ENCODE peak calls at places on chromosomes 5 and 9, in nine cellular contexts. One of them, this sample, is unnamed.

GRCh38 chr5:34866989-34867471 is 28.1 kb downstream of the TTC23L start:
- DNase-seq in PC-3: no peak
- DNase-seq in GM23338: no peak
- DNase-seq in CD8-positive, alpha-beta T cell: no peak
- DNase-seq in AG04450: no peak
- DNase-seq in uterus: no peak
- DNase-seq in upper lobe of right lung: no peak
- DNase-seq in GM13977: no peak
- DNase-seq in IMR-90: no peak
- DNase-seq in this sample: no peak

GRCh38 chr5:126624534-126624933 is 23.8 kb downstream of the PHAX start:
- DNase-seq in PC-3: peak
- DNase-seq in GM23338: no peak
- DNase-seq in CD8-positive, alpha-beta T cell: no peak
- DNase-seq in AG04450: peak
- DNase-seq in uterus: no peak
- DNase-seq in upper lobe of right lung: no peak
- DNase-seq in GM13977: no peak
- DNase-seq in IMR-90: peak
- DNase-seq in this sample: no peak

GRCh38 chr9:77435272-77435671 is 212.8 kb downstream of the GNA14 start:
- DNase-seq in PC-3: no peak
- DNase-seq in GM23338: no peak
- DNase-seq in CD8-positive, alpha-beta T cell: no peak
- DNase-seq in AG04450: no peak
- DNase-seq in uterus: no peak
- DNase-seq in upper lobe of right lung: no peak
- DNase-seq in GM13977: no peak
- DNase-seq in IMR-90: no peak
- DNase-seq in this sample: no peak

GRCh38 chr9:128218518-128219389 is 15.6 kb downstream of the DNM1 start:
- DNase-seq in PC-3: peak
- DNase-seq in GM23338: peak
- DNase-seq in CD8-positive, alpha-beta T cell: peak
- DNase-seq in AG04450: no peak
- DNase-seq in uterus: peak
- DNase-seq in upper lobe of right lung: peak
- DNase-seq in GM13977: peak
- DNase-seq in IMR-90: peak
- DNase-seq in this sample: peak

GRCh38 chr9:38358390-38359296 is 33.9 kb upstream of the ALDH1B1 start:
- DNase-seq in PC-3: no peak
- DNase-seq in GM23338: no peak
- DNase-seq in CD8-positive, alpha-beta T cell: no peak
- DNase-seq in AG04450: no peak
- DNase-seq in uterus: no peak
- DNase-seq in upper lobe of right lung: no peak
- DNase-seq in GM13977: no peak
- DNase-seq in IMR-90: no peak
- DNase-seq in this sample: no peak

GRCh38 chr9:137650259-137650658 is 31.5 kb downstream of the EHMT1 start:
- DNase-seq in PC-3: no peak
- DNase-seq in GM23338: no peak
- DNase-seq in CD8-positive, alpha-beta T cell: no peak
- DNase-seq in AG04450: no peak
- DNase-seq in uterus: no peak
- DNase-seq in upper lobe of right lung: no peak
- DNase-seq in GM13977: no peak
- DNase-seq in IMR-90: no peak
- DNase-seq in this sample: no peak

GRCh38 chr5:95261369-95262175 is 23.3 kb downstream of the MCTP1 start:
- DNase-seq in PC-3: peak
- DNase-seq in GM23338: peak
- DNase-seq in CD8-positive, alpha-beta T cell: no peak
- DNase-seq in AG04450: no peak
- DNase-seq in uterus: no peak
- DNase-seq in upper lobe of right lung: no peak
- DNase-seq in GM13977: no peak
- DNase-seq in IMR-90: peak
- DNase-seq in this sample: no peak

GRCh38 chr9:109467936-109468335 is 30.2 kb downstream of the PTPN3 start:
- DNase-seq in PC-3: no peak
- DNase-seq in GM23338: no peak
- DNase-seq in CD8-positive, alpha-beta T cell: no peak
- DNase-seq in AG04450: no peak
- DNase-seq in uterus: no peak
- DNase-seq in upper lobe of right lung: no peak
- DNase-seq in GM13977: no peak
- DNase-seq in IMR-90: peak
- DNase-seq in this sample: no peak

GRCh38 chr5:131246515-131246914 is 17.3 kb upstream of the CDC42SE2 start:
- DNase-seq in PC-3: no peak
- DNase-seq in GM23338: no peak
- DNase-seq in CD8-positive, alpha-beta T cell: no peak
- DNase-seq in AG04450: no peak
- DNase-seq in uterus: no peak
- DNase-seq in upper lobe of right lung: no peak
- DNase-seq in GM13977: no peak
- DNase-seq in IMR-90: no peak
- DNase-seq in this sample: no peak

GRCh38 chr5:138360941-138361452 is 8.5 kb downstream of the KDM3B start:
- DNase-seq in PC-3: no peak
- DNase-seq in GM23338: no peak
- DNase-seq in CD8-positive, alpha-beta T cell: no peak
- DNase-seq in AG04450: no peak
- DNase-seq in uterus: no peak
- DNase-seq in upper lobe of right lung: no peak
- DNase-seq in GM13977: no peak
- DNase-seq in IMR-90: no peak
- DNase-seq in this sample: no peak

GRCh38 chr9:114370985-114371335 is 16.8 kb downstream of the AKNA start:
- DNase-seq in PC-3: no peak
- DNase-seq in GM23338: no peak
- DNase-seq in CD8-positive, alpha-beta T cell: no peak
- DNase-seq in AG04450: no peak
- DNase-seq in uterus: no peak
- DNase-seq in upper lobe of right lung: peak
- DNase-seq in GM13977: no peak
- DNase-seq in IMR-90: no peak
- DNase-seq in this sample: no peak

GRCh38 chr9:4854191-4854590 is 61.4 kb downstream of the RCL1 start:
- DNase-seq in PC-3: no peak
- DNase-seq in GM23338: no peak
- DNase-seq in CD8-positive, alpha-beta T cell: no peak
- DNase-seq in AG04450: no peak
- DNase-seq in uterus: no peak
- DNase-seq in upper lobe of right lung: no peak
- DNase-seq in GM13977: no peak
- DNase-seq in IMR-90: no peak
- DNase-seq in this sample: no peak

GRCh38 chr5:151458314-151458713 is 10.9 kb downstream of the SLC36A1 start:
- DNase-seq in PC-3: no peak
- DNase-seq in GM23338: no peak
- DNase-seq in CD8-positive, alpha-beta T cell: no peak
- DNase-seq in AG04450: no peak
- DNase-seq in uterus: no peak
- DNase-seq in upper lobe of right lung: no peak
- DNase-seq in GM13977: no peak
- DNase-seq in IMR-90: no peak
- DNase-seq in this sample: no peak

GRCh38 chr5:1141827-1142226 is 30.0 kb upstream of the SLC12A7 start:
- DNase-seq in PC-3: no peak
- DNase-seq in GM23338: no peak
- DNase-seq in CD8-positive, alpha-beta T cell: no peak
- DNase-seq in AG04450: no peak
- DNase-seq in uterus: no peak
- DNase-seq in upper lobe of right lung: no peak
- DNase-seq in GM13977: no peak
- DNase-seq in IMR-90: no peak
- DNase-seq in this sample: no peak

GRCh38 chr9:69758981-69759477 is 782 bp downstream of the PTAR1 start:
- DNase-seq in PC-3: no peak
- DNase-seq in GM23338: no peak
- DNase-seq in CD8-positive, alpha-beta T cell: no peak
- DNase-seq in AG04450: no peak
- DNase-seq in uterus: no peak
- DNase-seq in upper lobe of right lung: no peak
- DNase-seq in GM13977: no peak
- DNase-seq in IMR-90: no peak
- DNase-seq in this sample: no peak

GRCh38 chr5:157026789-157027424 is 32.0 kb downstream of the HAVCR1 start:
- DNase-seq in PC-3: peak
- DNase-seq in GM23338: peak
- DNase-seq in CD8-positive, alpha-beta T cell: no peak
- DNase-seq in AG04450: no peak
- DNase-seq in uterus: no peak
- DNase-seq in upper lobe of right lung: no peak
- DNase-seq in GM13977: no peak
- DNase-seq in IMR-90: no peak
- DNase-seq in this sample: no peak

GRCh38 chr9:97109194-97109811 is 70.4 kb upstream of the CTSV start:
- DNase-seq in PC-3: peak
- DNase-seq in GM23338: peak
- DNase-seq in CD8-positive, alpha-beta T cell: no peak
- DNase-seq in AG04450: no peak
- DNase-seq in uterus: no peak
- DNase-seq in upper lobe of right lung: no peak
- DNase-seq in GM13977: peak
- DNase-seq in IMR-90: peak
- DNase-seq in this sample: peak
- TF ChIP-seq CTCF in PC-3: peak
- TF ChIP-seq CTCF in GM23338: peak
- TF ChIP-seq CTCF in CD8-positive, alpha-beta T cell: no peak
- TF ChIP-seq CTCF in AG04450: peak
- TF ChIP-seq CTCF in uterus: no peak
- TF ChIP-seq CTCF in upper lobe of right lung: peak
- TF ChIP-seq CTCF in GM13977: peak
- TF ChIP-seq CTCF in IMR-90: peak
- TF ChIP-seq CTCF in this sample: peak

GRCh38 chr5:40291338-40291737 is 388.4 kb upstream of the PTGER4 start:
- DNase-seq in PC-3: peak
- DNase-seq in GM23338: no peak
- DNase-seq in CD8-positive, alpha-beta T cell: no peak
- DNase-seq in AG04450: no peak
- DNase-seq in uterus: no peak
- DNase-seq in upper lobe of right lung: no peak
- DNase-seq in GM13977: no peak
- DNase-seq in IMR-90: peak
- DNase-seq in this sample: no peak

GRCh38 chr5:40292006-40292405 is 387.7 kb upstream of the PTGER4 start:
- DNase-seq in PC-3: no peak
- DNase-seq in GM23338: no peak
- DNase-seq in CD8-positive, alpha-beta T cell: no peak
- DNase-seq in AG04450: no peak
- DNase-seq in uterus: no peak
- DNase-seq in upper lobe of right lung: no peak
- DNase-seq in GM13977: no peak
- DNase-seq in IMR-90: no peak
- DNase-seq in this sample: no peak

GRCh38 chr5:40284863-40285262 is 394.9 kb upstream of the PTGER4 start:
- DNase-seq in PC-3: no peak
- DNase-seq in GM23338: no peak
- DNase-seq in CD8-positive, alpha-beta T cell: no peak
- DNase-seq in AG04450: no peak
- DNase-seq in uterus: no peak
- DNase-seq in upper lobe of right lung: no peak
- DNase-seq in GM13977: no peak
- DNase-seq in IMR-90: no peak
- DNase-seq in this sample: no peak

GRCh38 chr5:40288791-40289475 is 390.8 kb upstream of the PTGER4 start:
- DNase-seq in PC-3: no peak
- DNase-seq in GM23338: peak
- DNase-seq in CD8-positive, alpha-beta T cell: no peak
- DNase-seq in AG04450: no peak
- DNase-seq in uterus: no peak
- DNase-seq in upper lobe of right lung: no peak
- DNase-seq in GM13977: no peak
- DNase-seq in IMR-90: no peak
- DNase-seq in this sample: no peak
- TF ChIP-seq CTCF in PC-3: no peak
- TF ChIP-seq CTCF in GM23338: peak
- TF ChIP-seq CTCF in CD8-positive, alpha-beta T cell: no peak
- TF ChIP-seq CTCF in AG04450: peak
- TF ChIP-seq CTCF in uterus: no peak
- TF ChIP-seq CTCF in upper lobe of right lung: no peak
- TF ChIP-seq CTCF in GM13977: no peak
- TF ChIP-seq CTCF in IMR-90: no peak
- TF ChIP-seq CTCF in this sample: no peak

GRCh38 chr9:72443855-72444254 is 77.6 kb upstream of the TMC1 start:
- DNase-seq in PC-3: peak
- DNase-seq in GM23338: no peak
- DNase-seq in CD8-positive, alpha-beta T cell: peak
- DNase-seq in AG04450: no peak
- DNase-seq in uterus: no peak
- DNase-seq in upper lobe of right lung: no peak
- DNase-seq in GM13977: peak
- DNase-seq in IMR-90: no peak
- DNase-seq in this sample: no peak
- TF ChIP-seq CTCF in PC-3: no peak
- TF ChIP-seq CTCF in GM23338: no peak
- TF ChIP-seq CTCF in CD8-positive, alpha-beta T cell: no peak
- TF ChIP-seq CTCF in AG04450: no peak
- TF ChIP-seq CTCF in uterus: no peak
- TF ChIP-seq CTCF in upper lobe of right lung: peak
- TF ChIP-seq CTCF in GM13977: peak
- TF ChIP-seq CTCF in IMR-90: no peak
- TF ChIP-seq CTCF in this sample: no peak

GRCh38 chr9:76090909-76091308 is 200.4 kb downstream of the PCSK5 start:
- DNase-seq in PC-3: no peak
- DNase-seq in GM23338: peak
- DNase-seq in CD8-positive, alpha-beta T cell: no peak
- DNase-seq in AG04450: no peak
- DNase-seq in uterus: no peak
- DNase-seq in upper lobe of right lung: no peak
- DNase-seq in GM13977: no peak
- DNase-seq in IMR-90: no peak
- DNase-seq in this sample: no peak

GRCh38 chr9:76085596-76085995 is 195.1 kb downstream of the PCSK5 start:
- DNase-seq in PC-3: no peak
- DNase-seq in GM23338: no peak
- DNase-seq in CD8-positive, alpha-beta T cell: no peak
- DNase-seq in AG04450: no peak
- DNase-seq in uterus: no peak
- DNase-seq in upper lobe of right lung: no peak
- DNase-seq in GM13977: no peak
- DNase-seq in IMR-90: no peak
- DNase-seq in this sample: no peak

GRCh38 chr9:76090330-76090729 is 199.9 kb downstream of the PCSK5 start:
- DNase-seq in PC-3: no peak
- DNase-seq in GM23338: no peak
- DNase-seq in CD8-positive, alpha-beta T cell: no peak
- DNase-seq in AG04450: no peak
- DNase-seq in uterus: no peak
- DNase-seq in upper lobe of right lung: no peak
- DNase-seq in GM13977: no peak
- DNase-seq in IMR-90: no peak
- DNase-seq in this sample: no peak

GRCh38 chr9:76087978-76088377 is 197.5 kb downstream of the PCSK5 start:
- DNase-seq in PC-3: no peak
- DNase-seq in GM23338: no peak
- DNase-seq in CD8-positive, alpha-beta T cell: no peak
- DNase-seq in AG04450: no peak
- DNase-seq in uterus: no peak
- DNase-seq in upper lobe of right lung: no peak
- DNase-seq in GM13977: no peak
- DNase-seq in IMR-90: no peak
- DNase-seq in this sample: no peak

GRCh38 chr9:76086521-76086920 is 196.0 kb downstream of the PCSK5 start:
- DNase-seq in PC-3: no peak
- DNase-seq in GM23338: no peak
- DNase-seq in CD8-positive, alpha-beta T cell: no peak
- DNase-seq in AG04450: no peak
- DNase-seq in uterus: no peak
- DNase-seq in upper lobe of right lung: no peak
- DNase-seq in GM13977: no peak
- DNase-seq in IMR-90: peak
- DNase-seq in this sample: no peak
- TF ChIP-seq CTCF in PC-3: no peak
- TF ChIP-seq CTCF in GM23338: no peak
- TF ChIP-seq CTCF in CD8-positive, alpha-beta T cell: no peak
- TF ChIP-seq CTCF in AG04450: no peak
- TF ChIP-seq CTCF in uterus: no peak
- TF ChIP-seq CTCF in upper lobe of right lung: no peak
- TF ChIP-seq CTCF in GM13977: no peak
- TF ChIP-seq CTCF in IMR-90: peak
- TF ChIP-seq CTCF in this sample: no peak

This sample was measured in endothelial cell.